ENCODE peak calls at places on chromosomes 3 and 15, in five cellular contexts. P, U, Q, Y and V are unnamed samples.
A peak's percentile ranks its signal among the peaks of the same experiment; 100 is the strongest.

GRCh38 chr3:45051685-45052084 is 25.6 kb downstream of the CLEC3B start:
- DNase-seq in P (no peak), U (no peak), Q (no peak), Y (no peak), V (no peak)

GRCh38 chr15:86066174-86066829 is 13.4 kb upstream of the AGBL1 start:
- DNase-seq in P (no peak), U (no peak), Q (no peak), Y (no peak), V (no peak)

GRCh38 chr3:48222616-48223513 is at the start of gene CAMP:
- DNase-seq in P (peak; percentile 30), U (peak; percentile 84), Q (peak; percentile 72), Y (peak; percentile 70), V (peak; percentile 24)

GRCh38 chr3:54535619-54536018 is 392.2 kb downstream of the LRTM1 start:
- DNase-seq in P (no peak), U (no peak), Q (no peak), Y (no peak), V (no peak)

GRCh38 chr3:172208586-172209332 is 169.4 kb downstream of the FNDC3B start:
- DNase-seq in P (peak; percentile 28), U (no peak), Q (no peak), Y (no peak), V (no peak)

GRCh38 chr3:4979401-4980228 is at the start of gene BHLHE40:
- DNase-seq in P (no peak), U (no peak), Q (peak; percentile 70), Y (no peak), V (no peak)

GRCh38 chr3:122628567-122628966 is 51.1 kb downstream of the PARP15 start:
- DNase-seq in P (no peak), U (no peak), Q (no peak), Y (no peak), V (no peak)

GRCh38 chr3:43953814-43954241 is 263.1 kb downstream of the ABHD5 start:
- DNase-seq in P (peak; percentile 24), U (no peak), Q (no peak), Y (no peak), V (no peak)

GRCh38 chr15:60477164-60477563 is 1.8 kb downstream of the ICE2 start:
- DNase-seq in P (no peak), U (no peak), Q (no peak), Y (no peak), V (no peak)

GRCh38 chr15:48939686-48940085 is 24.0 kb downstream of the SHC4 start:
- DNase-seq in P (peak; percentile 99), U (no peak), Q (no peak), Y (no peak), V (no peak)

GRCh38 chr15:91853501-91853967 is at the start of gene SLCO3A1:
- DNase-seq in P (peak; percentile 32), U (no peak), Q (peak; percentile 91), Y (no peak), V (peak; percentile 12)

GRCh38 chr3:101938262-101938847 is 89.0 kb downstream of the NFKBIZ start:
- DNase-seq in P (no peak), U (no peak), Q (no peak), Y (no peak), V (peak; percentile 20)

GRCh38 chr3:15428539-15428938 is 1.1 kb downstream of the EAF1 start:
- DNase-seq in P (peak; percentile 67), U (no peak), Q (no peak), Y (no peak), V (peak; percentile 37)

GRCh38 chr3:38605981-38606380 is 43.5 kb downstream of the SCN5A start:
- DNase-seq in P (no peak), U (no peak), Q (no peak), Y (no peak), V (no peak)

GRCh38 chr3:124772081-124772831 is 42.0 kb downstream of the UMPS start:
- DNase-seq in P (peak; percentile 70), U (no peak), Q (peak; percentile 83), Y (no peak), V (peak; percentile 55)

GRCh38 chr15:90223441-90224165 is 10.1 kb downstream of the CIB1 start:
- DNase-seq in P (no peak), U (no peak), Q (no peak), Y (no peak), V (no peak)

GRCh38 chr15:100759698-100760356 is 119.8 kb upstream of the ALDH1A3 start:
- DNase-seq in P (peak; percentile 76), U (no peak), Q (peak; percentile 62), Y (peak; percentile 22), V (no peak)

GRCh38 chr3:152058906-152059305 is 185.5 kb downstream of the SUCNR1 start:
- DNase-seq in P (peak; percentile 45), U (no peak), Q (no peak), Y (no peak), V (no peak)

GRCh38 chr3:15682766-15683165 is 81.2 kb downstream of the BTD start:
- DNase-seq in P (peak; percentile 57), U (no peak), Q (no peak), Y (no peak), V (no peak)

GRCh38 chr3:49120096-49120437 is 556 bp downstream of the USP19 start:
- DNase-seq in P (peak; percentile 6), U (no peak), Q (no peak), Y (no peak), V (no peak)

GRCh38 chr3:131361464-131362421 is 19.8 kb upstream of the NUDT16 start:
- DNase-seq in P (peak; percentile 10), U (peak; percentile 37), Q (no peak), Y (no peak), V (peak; percentile 83)

GRCh38 chr3:38722760-38723568 is 73.5 kb upstream of the SCN5A start:
- DNase-seq in P (peak; percentile 85), U (no peak), Q (no peak), Y (no peak), V (no peak)

GRCh38 chr15:52805351-52806283 is 15.5 kb upstream of the ONECUT1 start:
- DNase-seq in P (no peak), U (no peak), Q (peak; percentile 60), Y (no peak), V (no peak)

GRCh38 chr3:43162573-43163084 is 56.8 kb upstream of the POMGNT2 start:
- DNase-seq in P (no peak), U (no peak), Q (no peak), Y (no peak), V (no peak)

GRCh38 chr3:194816748-194817591 is 131.3 kb downstream of the FAM43A start:
- DNase-seq in P (no peak), U (no peak), Q (no peak), Y (no peak), V (no peak)

GRCh38 chr3:67458406-67458805 is 196.0 kb downstream of the SUCLG2 start:
- DNase-seq in P (peak; percentile 70), U (no peak), Q (no peak), Y (no peak), V (no peak)

GRCh38 chr15:95284487-95284886 is 1046.0 kb upstream of the NR2F2 start:
- DNase-seq in P (no peak), U (no peak), Q (no peak), Y (no peak), V (no peak)

GRCh38 chr15:42919308-42919707 is 1.3 kb downstream of the TTBK2 start:
- DNase-seq in P (peak; percentile 6), U (no peak), Q (peak; percentile 17), Y (no peak), V (no peak)

GRCh38 chr3:141115752-141116541 is 64.8 kb downstream of the SPSB4 start:
- DNase-seq in P (no peak), U (no peak), Q (no peak), Y (no peak), V (no peak)

GRCh38 chr3:69746119-69746518 is 6.9 kb downstream of the MITF start:
- DNase-seq in P (peak; percentile 71), U (no peak), Q (no peak), Y (no peak), V (no peak)
- TF ChIP-seq SMC3 in P (no peak), U (no peak), Q (no peak), Y (no peak), V (no peak)

GRCh38 chr3:62117903-62118548 is 255.3 kb downstream of the FEZF2 start:
- DNase-seq in P (no peak), U (no peak), Q (no peak), Y (no peak), V (no peak)
- H2AFZ ChIP-seq in P (no peak overlapping the region), U (no peak overlapping the region), Q (no peak overlapping the region), Y (no peak overlapping the region), V (no peak overlapping the region)

GRCh38 chr3:23385327-23385726 is 182.2 kb downstream of the UBE2E2 start:
- DNase-seq in P (no peak), U (no peak), Q (no peak), Y (no peak), V (no peak)
- TF ChIP-seq SMC3 in P (no peak), U (no peak), Q (no peak), Y (no peak), V (no peak)

GRCh38 chr3:149638401-149639092 is 19.3 kb downstream of the WWTR1 start:
- DNase-seq in P (peak; percentile 88), U (no peak), Q (no peak), Y (no peak), V (no peak)
- H2AFZ ChIP-seq in P (peak overlapping the region; percentile 59), U (no peak overlapping the region), Q (peak overlapping the region; percentile 38), Y (no peak overlapping the region), V (no peak overlapping the region)

DNA sequence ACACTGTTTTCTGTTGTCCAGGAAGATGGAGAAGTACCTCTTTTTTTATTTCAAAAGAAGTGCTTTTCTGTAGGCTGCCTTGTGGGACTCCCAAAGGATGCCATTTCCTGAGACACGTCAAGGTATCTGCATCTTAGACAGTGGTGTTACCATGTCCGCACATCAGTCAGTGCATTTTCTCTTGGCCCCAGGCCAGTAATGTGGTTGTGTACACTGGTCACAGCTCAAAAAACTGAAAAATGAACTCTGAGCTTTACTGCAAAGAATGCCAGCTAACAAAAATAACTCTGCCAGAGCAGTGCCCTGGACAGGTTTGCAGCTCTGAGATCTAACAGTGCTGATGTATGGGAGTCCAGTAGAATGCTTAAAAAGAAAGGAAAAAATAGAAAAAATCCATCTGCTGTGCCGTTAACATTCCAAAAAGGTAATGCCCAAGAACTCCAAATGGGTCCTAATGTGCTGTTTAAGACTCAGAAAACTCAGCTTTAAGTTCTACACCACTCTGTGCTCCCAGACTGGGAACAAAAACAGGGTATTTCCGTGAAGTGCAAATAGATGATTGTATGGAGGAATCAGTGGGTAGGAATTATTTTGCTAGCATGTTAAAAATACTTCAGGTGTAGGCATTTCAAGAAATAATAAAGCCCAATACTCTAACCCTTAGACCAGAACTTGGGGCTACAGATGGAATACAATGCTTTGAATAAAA is 315.9 kb downstream of the FEZF2 start:
- DNase-seq in P (no peak), U (no peak), Q (no peak), Y (peak; percentile 80), V (no peak)
- TF ChIP-seq SMC3 in P (no peak), U (no peak), Q (no peak), Y (no peak), V (no peak)

GRCh38 chr15:73982251-73982962 is 9.7 kb downstream of the STOML1 start:
- DNase-seq in P (peak; percentile 91), U (no peak), Q (no peak), Y (no peak), V (no peak)
- H2AFZ ChIP-seq in P (peak overlapping the region; percentile 88), U (peak overlapping the region; percentile 82), Q (peak overlapping the region; percentile 45), Y (no peak overlapping the region), V (no peak overlapping the region)

DNA sequence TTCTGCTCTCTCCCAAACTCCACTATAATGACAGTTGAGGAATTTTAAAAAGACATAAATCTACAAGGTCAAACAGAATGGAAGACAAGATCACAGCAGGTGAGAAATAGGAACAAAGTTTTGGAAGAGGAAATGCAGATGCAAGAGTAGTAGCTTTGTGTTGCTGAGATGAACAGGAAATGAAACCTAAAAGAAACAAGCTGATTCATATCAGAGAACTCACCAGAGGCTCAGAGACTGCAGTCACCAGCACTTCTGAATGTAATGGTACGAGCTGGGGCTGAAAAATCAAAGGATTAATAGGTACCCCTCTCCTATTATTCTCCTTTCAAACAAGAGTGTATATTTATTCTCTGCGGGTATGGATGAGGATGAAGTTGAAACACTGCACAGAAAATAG is 460.0 kb downstream of the RAP2B start:
- DNase-seq in P (no peak), U (peak; percentile 34), Q (no peak), Y (no peak), V (no peak)
- TF ChIP-seq SMC3 in P (no peak), U (no peak), Q (no peak), Y (no peak), V (no peak)